ENCODE peak calls at places on chromosome 12, in nine cellular contexts. N is GM12864; W is NT2/D1; P is fibroblast of pulmonary artery; S is Peyer's patch; M is CD8-positive, alpha-beta T cell; O is HCT116; Y is CD4-positive, CD25-positive, alpha-beta regulatory T cell; E is left ventricle myocardium inferior. U is an unnamed sample.

GRCh38 chr12:132367401-132367851 is 38.0 kb upstream of the GALNT9 start:
- DNase-seq in N (no peak), W (no peak), P (peak), S (peak), M (no peak), O (no peak), Y (no peak), E (peak), U (peak)

GRCh38 chr12:100991059-100991562 is 196.5 kb downstream of the ANO4 start:
- DNase-seq in N (no peak), W (no peak), P (no peak), S (no peak), M (no peak), O (no peak), Y (no peak), E (no peak), U (no peak)

GRCh38 chr12:70196732-70197361 is 46.4 kb upstream of the CNOT2 start:
- DNase-seq in N (no peak), W (no peak), P (peak), S (no peak), M (no peak), O (no peak), Y (no peak), E (no peak), U (no peak)

GRCh38 chr12:63276537-63277365 is 125.8 kb upstream of the AVPR1A start:
- DNase-seq in N (no peak), W (peak), P (peak), S (peak), M (no peak), O (peak), Y (peak), E (no peak), U (peak)

GRCh38 chr12:88854260-88854659 is 274.0 kb upstream of the KITLG start:
- DNase-seq in N (no peak), W (no peak), P (peak), S (no peak), M (no peak), O (peak), Y (no peak), E (no peak), U (no peak)

GRCh38 chr12:6688543-6688999 is 604 bp downstream of the ZNF384 start:
- DNase-seq in N (no peak), W (peak), P (no peak), S (peak), M (no peak), O (no peak), Y (peak), E (no peak), U (peak)

GRCh38 chr12:107384645-107385044 is 291.3 kb upstream of the CRY1 start:
- DNase-seq in N (no peak), W (no peak), P (no peak), S (no peak), M (no peak), O (no peak), Y (no peak), E (no peak), U (no peak)

GRCh38 chr12:126952106-126953007 is 1314.6 kb upstream of the TMEM132C start:
- DNase-seq in N (no peak), W (no peak), P (no peak), S (no peak), M (no peak), O (no peak), Y (no peak), E (no peak), U (no peak)

GRCh38 chr12:45988259-45988658 is 2.1 kb downstream of the SCAF11 start:
- DNase-seq in N (no peak), W (no peak), P (no peak), S (no peak), M (no peak), O (no peak), Y (no peak), E (no peak), U (no peak)

GRCh38 chr12:57757771-57758170 is 2.9 kb downstream of the MARCHF9 start:
- DNase-seq in N (no peak), W (no peak), P (no peak), S (no peak), M (no peak), O (no peak), Y (no peak), E (no peak), U (no peak)

GRCh38 chr12:57754411-57755193 is at the start of gene MARCHF9:
- DNase-seq in N (peak), W (no peak), P (no peak), S (peak), M (peak), O (no peak), Y (peak), E (peak), U (peak)

GRCh38 chr12:57755194-57755453 is 221 bp downstream of the MARCHF9 start:
- DNase-seq in N (no peak), W (no peak), P (no peak), S (no peak), M (no peak), O (no peak), Y (no peak), E (no peak), U (no peak)

GRCh38 chr12:57755454-57756372 is 810 bp downstream of the MARCHF9 start:
- DNase-seq in N (no peak), W (no peak), P (no peak), S (peak), M (no peak), O (no peak), Y (peak), E (peak), U (peak)

DNA sequence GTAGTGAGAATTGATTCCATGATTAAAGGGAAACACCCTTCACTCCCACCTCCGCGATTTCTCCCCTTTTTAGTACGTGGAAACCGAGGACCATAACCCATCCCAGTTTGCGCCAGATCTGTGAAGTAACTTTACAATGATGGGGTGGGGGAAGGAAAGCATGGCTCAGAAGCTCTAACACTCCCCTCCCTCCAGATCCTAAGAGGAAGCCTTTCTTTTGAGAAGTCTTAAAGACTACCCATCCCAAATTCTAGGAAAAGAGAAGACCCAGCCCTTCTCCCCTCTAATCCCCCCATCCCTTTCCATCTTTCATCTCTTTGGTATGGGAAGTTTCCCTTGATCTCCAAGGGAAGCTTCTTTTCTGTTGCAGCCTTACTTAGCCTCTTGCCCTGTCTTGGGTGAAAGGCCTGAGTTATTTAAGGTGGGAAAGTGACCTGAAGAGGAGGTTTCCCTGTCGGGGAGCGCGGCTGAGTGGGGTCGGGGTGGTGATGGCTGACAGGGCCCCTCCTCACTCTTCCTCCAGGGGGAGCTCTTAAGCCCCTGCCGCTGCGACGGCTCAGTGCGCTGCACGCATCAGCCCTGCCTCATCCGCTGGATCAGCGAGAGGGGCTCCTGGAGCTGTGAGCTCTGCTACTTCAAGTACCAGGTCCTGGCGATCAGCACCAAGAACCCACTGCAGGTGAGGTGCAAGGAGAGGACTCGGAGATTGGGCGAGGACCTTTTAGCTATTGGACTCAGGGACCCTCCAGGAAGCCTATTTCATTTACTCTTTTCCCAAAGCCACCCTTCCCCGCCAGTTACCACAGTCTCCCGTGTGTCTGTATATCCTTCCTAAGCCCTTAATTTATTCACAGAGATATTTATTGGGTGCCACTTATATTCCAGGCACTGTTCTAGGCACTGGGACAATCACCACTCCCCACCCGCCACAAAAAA is 1.8 kb downstream of the MARCHF9 start:
- DNase-seq in N (no peak), W (no peak), P (peak), S (peak), M (peak), O (no peak), Y (peak), E (peak), U (peak)
- H3K4me3 ChIP-seq in N (peak), W (no peak), P (peak), S (peak), M (peak), O (peak), Y (peak), E (peak), U (no peak)

DNA sequence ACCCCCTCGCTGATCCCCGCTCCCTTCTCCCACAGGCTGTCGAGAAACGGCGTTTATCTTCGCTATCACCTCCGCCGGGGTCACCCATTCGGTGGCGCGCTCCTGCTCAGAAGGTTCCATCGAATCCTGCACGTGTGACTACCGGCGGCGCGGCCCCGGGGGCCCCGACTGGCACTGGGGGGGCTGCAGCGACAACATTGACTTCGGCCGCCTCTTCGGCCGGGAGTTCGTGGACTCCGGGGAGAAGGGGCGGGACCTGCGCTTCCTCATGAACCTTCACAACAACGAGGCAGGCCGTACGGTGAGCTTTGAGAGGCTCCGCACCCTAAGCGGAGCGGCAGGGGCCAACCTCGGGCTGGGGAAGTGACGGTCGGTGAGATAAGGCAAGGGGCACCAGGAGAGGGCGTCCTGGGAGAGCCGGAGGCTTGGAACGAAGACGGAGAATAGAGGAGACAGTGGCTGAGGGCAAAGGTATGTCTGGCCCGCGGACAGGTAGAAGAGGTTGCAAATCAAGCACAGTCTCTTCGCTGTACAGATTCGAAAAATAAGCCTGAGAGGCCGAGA is 2.3 kb downstream of the WNT1 start:
- DNase-seq in N (no peak), W (no peak), P (no peak), S (peak), M (no peak), O (no peak), Y (peak), E (no peak), U (no peak)
- H3K4me3 ChIP-seq in N (peak), W (peak), P (no peak), S (peak), M (peak), O (no peak), Y (peak), E (peak), U (no peak)

GRCh38 chr12:54217774-54218221 is 29.0 kb upstream of the SMUG1 start:
- DNase-seq in N (no peak), W (no peak), P (peak), S (peak), M (no peak), O (no peak), Y (no peak), E (peak), U (no peak)
- H3K4me3 ChIP-seq in N (peak), W (peak), P (peak), S (peak), M (no peak), O (no peak), Y (no peak), E (peak), U (no peak)

GRCh38 chr12:50186667-50187066 is 19.5 kb upstream of the CERS5 start:
- DNase-seq in N (no peak), W (no peak), P (no peak), S (no peak), M (no peak), O (no peak), Y (no peak), E (no peak), U (no peak)
- H3K4me3 ChIP-seq in N (no peak), W (no peak), P (no peak), S (no peak), M (no peak), O (no peak), Y (no peak), E (no peak), U (no peak)

GRCh38 chr12:10397311-10397710 is 7.5 kb upstream of the KLRK1 start:
- DNase-seq in N (no peak), W (no peak), P (no peak), S (no peak), M (no peak), O (no peak), Y (no peak), E (no peak), U (no peak)
- H3K4me3 ChIP-seq in N (no peak), W (no peak), P (no peak), S (no peak), M (peak), O (no peak), Y (no peak), E (no peak), U (no peak)

DNA sequence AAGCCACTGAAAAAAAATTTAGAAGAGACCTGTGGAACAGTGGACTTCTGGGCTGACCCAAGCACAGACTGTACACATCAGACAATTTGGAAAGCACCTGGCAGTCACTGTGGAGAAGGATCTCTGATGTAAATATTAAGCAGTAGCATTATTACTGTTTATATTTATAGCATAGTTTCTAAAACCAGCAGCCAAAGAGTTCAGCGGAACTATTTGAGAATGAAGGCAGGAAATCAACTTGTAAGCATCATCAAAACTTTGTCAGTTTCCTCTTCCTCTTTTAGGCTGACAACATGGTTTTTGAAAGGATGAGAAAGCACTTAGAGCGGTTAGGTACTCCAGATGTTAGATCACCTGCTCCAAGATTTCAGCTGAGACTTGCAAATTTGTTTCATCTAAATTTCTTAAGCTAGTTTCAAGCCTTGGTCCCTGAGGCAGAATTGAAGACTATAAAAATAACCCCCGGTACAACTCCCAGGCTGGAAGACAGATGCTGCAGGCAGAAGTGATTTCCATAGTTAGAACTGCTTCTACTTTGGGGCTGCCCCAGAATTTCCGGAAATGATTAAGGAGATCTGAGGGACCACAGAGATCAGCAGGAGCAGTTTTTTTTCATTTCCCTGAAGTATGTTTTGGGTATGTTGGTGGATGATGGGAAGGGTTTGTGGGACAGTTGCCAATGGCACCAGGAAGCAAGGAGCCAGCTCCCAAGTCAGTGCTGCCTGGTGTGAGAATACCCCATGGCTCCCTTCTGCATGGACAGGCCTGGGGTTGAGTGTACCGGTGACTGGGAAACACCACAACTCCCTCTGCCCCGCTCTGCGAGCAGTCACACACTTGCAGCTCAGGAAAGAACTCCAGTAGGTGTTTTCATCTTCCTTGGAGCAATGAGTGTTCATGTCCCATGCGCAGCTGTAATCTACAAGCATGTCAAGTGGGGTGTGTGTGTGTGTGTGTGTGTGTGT is 354.5 kb downstream of the NUAK1 start:
- DNase-seq in N (peak), W (no peak), P (no peak), S (no peak), M (no peak), O (no peak), Y (peak), E (no peak), U (no peak)
- H3K4me3 ChIP-seq in N (no peak), W (no peak), P (no peak), S (no peak), M (no peak), O (no peak), Y (no peak), E (no peak), U (no peak)

DNA sequence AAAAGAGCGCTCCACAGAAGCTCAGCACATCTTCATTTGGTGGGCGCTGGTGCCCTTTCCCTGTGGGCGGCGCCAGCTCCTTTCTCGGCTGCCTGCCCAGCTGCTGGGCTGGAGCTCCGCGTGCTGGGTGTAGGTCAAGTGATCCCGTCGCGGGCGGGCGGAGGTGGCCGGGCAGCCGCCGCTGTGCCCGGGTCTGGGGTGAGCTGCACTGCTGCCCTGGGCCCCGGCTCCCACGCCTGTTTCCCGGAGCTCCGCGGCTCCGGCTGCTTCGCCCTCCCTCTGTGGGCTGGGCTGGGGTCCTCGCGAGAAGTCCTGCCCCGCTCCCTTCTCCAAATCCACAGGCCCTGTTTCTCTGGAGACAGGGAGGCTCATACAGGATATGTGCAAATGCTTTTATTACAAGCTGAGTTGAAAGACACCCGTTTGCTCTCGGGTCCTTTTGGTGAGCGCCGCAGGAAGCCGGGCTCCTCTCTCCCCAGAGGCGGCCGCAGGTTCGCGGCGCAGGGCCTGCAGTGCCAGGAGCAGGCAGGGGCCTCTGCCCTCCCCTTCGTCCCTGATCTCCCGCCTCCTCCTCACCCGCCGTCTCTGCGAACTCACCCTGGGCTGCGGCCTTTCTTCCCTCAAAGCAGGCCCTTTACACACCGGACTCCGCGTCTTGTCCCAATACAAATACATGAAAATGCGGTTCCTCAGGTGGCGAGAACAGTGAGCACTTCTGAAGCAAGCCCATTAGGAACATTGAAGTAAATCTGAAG is 67.8 kb upstream of the CAPRIN2 start:
- DNase-seq in N (no peak), W (peak), P (peak), S (peak), M (no peak), O (no peak), Y (peak), E (peak), U (peak)
- H3K4me3 ChIP-seq in N (no peak), W (peak), P (peak), S (peak), M (peak), O (no peak), Y (peak), E (peak), U (no peak)

GRCh38 chr12:57781801-57782200 is 786 bp upstream of the TSFM start:
- DNase-seq in N (no peak), W (no peak), P (no peak), S (no peak), M (no peak), O (no peak), Y (no peak), E (no peak), U (no peak)
- H3K4me3 ChIP-seq in N (no peak), W (no peak), P (no peak), S (no peak), M (no peak), O (no peak), Y (peak), E (no peak), U (no peak)

U was measured in body of pancreas.